ENCODE peak calls at places on chromosome 12, in ten cellular contexts. R is ovary, F is erythroblast, I is NB4, E is A549, W is HCT116, Z is lower leg skin, D is testis, U is Peyer's patch, P is transverse colon. S is an unnamed sample.
A peak's percentile ranks its signal among the peaks of the same experiment; 100 is the strongest.

GRCh38 chr12:15404485-15404884 is 82.2 kb downstream of the PTPRO start:
- DNase-seq in R (no peak), F (no peak), I (no peak), E (no peak), W (no peak), Z (no peak), D (no peak), U (no peak), P (no peak), S (no peak)

GRCh38 chr12:93127582-93128331 is 198.7 kb upstream of the EEA1 start:
- DNase-seq in R (peak; percentile 88), F (no peak), I (peak; percentile 98), E (peak; percentile 15), W (no peak), Z (no peak), D (peak; percentile 83), U (peak; percentile 68), P (peak; percentile 49), S (peak; percentile 88)

GRCh38 chr12:2624543-2625266 is 170.1 kb upstream of the FKBP4 start:
- DNase-seq in R (no peak), F (peak; percentile 16), I (peak; percentile 57), E (peak; percentile 55), W (peak; percentile 36), Z (no peak), D (no peak), U (no peak), P (no peak), S (peak; percentile 81)

GRCh38 chr12:1737643-1738286 is 46.9 kb downstream of the ADIPOR2 start:
- DNase-seq in R (no peak), F (no peak), I (no peak), E (no peak), W (no peak), Z (no peak), D (no peak), U (no peak), P (no peak), S (no peak)

GRCh38 chr12:41073633-41074576 is 114.2 kb upstream of the PDZRN4 start:
- DNase-seq in R (no peak), F (no peak), I (no peak), E (no peak), W (no peak), Z (no peak), D (no peak), U (no peak), P (no peak), S (no peak)

GRCh38 chr12:110107369-110108281 is 16.5 kb upstream of the IFT81 start:
- DNase-seq in R (peak; percentile 67), F (no peak), I (no peak), E (peak; percentile 98), W (no peak), Z (no peak), D (peak; percentile 34), U (peak; percentile 46), P (peak; percentile 19), S (no peak)

GRCh38 chr12:71626768-71627167 is 36.9 kb downstream of the ZFC3H1 start:
- DNase-seq in R (no peak), F (no peak), I (no peak), E (no peak), W (no peak), Z (no peak), D (no peak), U (no peak), P (no peak), S (no peak)

GRCh38 chr12:46523863-46524770 is 151.5 kb upstream of the SLC38A2 start:
- DNase-seq in R (no peak), F (no peak), I (no peak), E (peak; percentile 96), W (peak; percentile 91), Z (no peak), D (no peak), U (no peak), P (no peak), S (no peak)

GRCh38 chr12:113886721-113887120 is 79.4 kb downstream of the RBM19 start:
- DNase-seq in R (no peak), F (no peak), I (no peak), E (no peak), W (no peak), Z (no peak), D (no peak), U (no peak), P (no peak), S (no peak)

GRCh38 chr12:132078190-132078589 is 65.9 kb downstream of the DDX51 start:
- DNase-seq in R (peak; percentile 44), F (no peak), I (no peak), E (no peak), W (no peak), Z (peak; percentile 79), D (no peak), U (no peak), P (no peak), S (no peak)

GRCh38 chr12:93179792-93180191 is 197.9 kb upstream of the NUDT4 start:
- DNase-seq in R (no peak), F (no peak), I (no peak), E (no peak), W (no peak), Z (no peak), D (no peak), U (no peak), P (no peak), S (no peak)

GRCh38 chr12:92277795-92278194 is 132.1 kb upstream of the BTG1 start:
- DNase-seq in R (no peak), F (no peak), I (no peak), E (no peak), W (no peak), Z (no peak), D (no peak), U (no peak), P (no peak), S (no peak)

GRCh38 chr12:54431911-54432814 is 13.1 kb upstream of the ITGA5 start:
- DNase-seq in R (peak; percentile 74), F (no peak), I (peak; percentile 52), E (peak; percentile 70), W (no peak), Z (peak; percentile 94), D (no peak), U (peak; percentile 74), P (peak; percentile 66), S (peak; percentile 51)

DNA sequence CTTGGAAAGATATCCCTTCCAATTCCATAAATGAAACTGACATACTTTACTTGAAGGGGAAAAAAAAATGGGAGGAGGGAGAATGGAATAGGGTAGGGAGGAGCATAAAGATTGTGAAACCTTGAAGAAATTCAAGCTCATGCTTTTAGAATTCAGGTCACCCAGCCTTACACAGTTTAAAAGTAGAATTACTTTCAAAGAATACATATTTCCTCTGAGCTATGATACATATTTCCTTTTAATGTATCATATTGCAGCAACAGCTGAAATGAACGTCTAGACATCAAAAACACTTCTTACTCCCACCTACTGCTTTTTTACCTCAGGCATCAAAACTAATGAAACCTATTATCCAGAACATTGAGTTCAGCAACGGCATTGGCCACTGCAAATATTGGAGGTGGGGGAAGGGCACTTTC is 156.0 kb downstream of the MED13L start:
- DNase-seq in R (no peak), F (no peak), I (no peak), E (no peak), W (no peak), Z (no peak), D (no peak), U (no peak), P (no peak), S (no peak)
- TF ChIP-seq POLR2A in R (no peak), F (no peak), I (no peak), E (no peak), W (no peak), Z (no peak), D (no peak), U (no peak), P (no peak), S (no peak)

GRCh38 chr12:120264511-120265202 is 873 bp downstream of the PXN start:
- DNase-seq in R (no peak), F (no peak), I (no peak), E (no peak), W (no peak), Z (no peak), D (no peak), U (no peak), P (no peak), S (no peak)

GRCh38 chr12:120265203-120265482 is 387 bp downstream of the PXN start:
- DNase-seq in R (no peak), F (no peak), I (no peak), E (no peak), W (no peak), Z (no peak), D (no peak), U (peak; percentile 50), P (no peak), S (no peak)

GRCh38 chr12:120262852-120263724 is 2.4 kb downstream of the PXN start:
- DNase-seq in R (no peak), F (no peak), I (no peak), E (no peak), W (no peak), Z (no peak), D (no peak), U (peak; percentile 51), P (no peak), S (no peak)

GRCh38 chr12:120263725-120264040 is 1.8 kb downstream of the PXN start:
- DNase-seq in R (no peak), F (no peak), I (no peak), E (no peak), W (no peak), Z (no peak), D (peak; percentile 42), U (no peak), P (no peak), S (no peak)

GRCh38 chr12:120264086-120264485 is 1.4 kb downstream of the PXN start:
- DNase-seq in R (no peak), F (no peak), I (no peak), E (no peak), W (no peak), Z (no peak), D (peak; percentile 34), U (no peak), P (no peak), S (no peak)
- TF ChIP-seq POLR2A in R (no peak), F (no peak), I (no peak), E (no peak), W (no peak), Z (no peak), D (no peak), U (no peak), P (no peak), S (no peak)

DNA sequence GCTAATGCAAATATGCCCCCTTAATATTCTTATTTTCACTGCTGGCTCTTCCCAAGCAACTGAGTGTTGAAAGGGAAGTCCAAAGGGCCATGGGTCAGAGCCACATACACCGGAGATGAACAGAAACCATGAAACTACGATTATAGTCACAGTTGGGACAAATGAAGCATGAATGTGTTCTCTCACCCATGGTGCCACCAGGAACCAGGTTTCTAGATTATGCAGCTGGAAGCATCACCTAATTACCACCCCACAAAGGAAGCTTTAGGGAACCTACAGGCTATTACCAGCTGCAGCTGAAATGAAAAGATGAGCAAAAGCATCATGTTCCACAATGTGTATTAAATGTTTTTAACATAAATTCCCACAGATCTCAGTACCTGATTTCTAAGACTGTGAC is 15.4 kb downstream of the TMTC1 start:
- DNase-seq in R (no peak), F (no peak), I (no peak), E (no peak), W (no peak), Z (no peak), D (no peak), U (no peak), P (no peak), S (no peak)
- TF ChIP-seq POLR2A in R (no peak), F (no peak), I (no peak), E (no peak), W (no peak), Z (no peak), D (no peak), U (no peak), P (no peak), S (no peak)

GRCh38 chr12:124392991-124393790 is 98.3 kb downstream of the RFLNA start:
- DNase-seq in R (peak; percentile 90), F (no peak), I (no peak), E (peak; percentile 89), W (no peak), Z (peak; percentile 97), D (peak; percentile 91), U (peak; percentile 79), P (peak; percentile 87), S (peak; percentile 84)
- TF ChIP-seq POLR2A in R (no peak), F (no peak), I (no peak), E (no peak), W (no peak), Z (no peak), D (no peak), U (no peak), P (no peak), S (no peak)